ENCODE peak calls at places on chromosomes 12 and 14, in five cellular contexts. E, C, S, F and B are unnamed samples.

GRCh38 chr12:5511644-5512584 is 80.0 kb downstream of the NTF3 start:
- DNase-seq in E (peak), C (peak), S (peak), F (no peak), B (no peak)

GRCh38 chr12:49328816-49329215 is 5.8 kb downstream of the TROAP start:
- DNase-seq in E (no peak), C (no peak), S (no peak), F (no peak), B (no peak)

GRCh38 chr12:116959198-116959460 is 48.4 kb downstream of the FBXW8 start:
- DNase-seq in E (no peak), C (no peak), S (no peak), F (no peak), B (no peak)

GRCh38 chr14:77320238-77320935 is at the start of gene POMT2:
- DNase-seq in E (peak), C (peak), S (peak), F (peak), B (peak)

GRCh38 chr14:99521176-99522024 is 40.2 kb downstream of the CCNK start:
- DNase-seq in E (no peak), C (no peak), S (no peak), F (no peak), B (no peak)

GRCh38 chr12:104566244-104566993 is 109.7 kb downstream of the CHST11 start:
- DNase-seq in E (no peak), C (no peak), S (no peak), F (no peak), B (no peak)

GRCh38 chr14:22995889-22996611 is 13.7 kb upstream of the AJUBA start:
- DNase-seq in E (no peak), C (no peak), S (no peak), F (no peak), B (no peak)

GRCh38 chr12:130954544-130954831 is 781 bp downstream of the ADGRD1 start:
- DNase-seq in E (no peak), C (no peak), S (no peak), F (no peak), B (no peak)

GRCh38 chr14:101559624-101560533 is 1.4 kb upstream of the DIO3 start:
- DNase-seq in E (no peak), C (no peak), S (peak), F (no peak), B (no peak)

GRCh38 chr12:125149160-125150108 is 84.2 kb downstream of the AACS start:
- DNase-seq in E (peak), C (no peak), S (no peak), F (no peak), B (no peak)

GRCh38 chr12:113477171-113477841 is 5.6 kb upstream of the LHX5 start:
- DNase-seq in E (no peak), C (no peak), S (no peak), F (no peak), B (no peak)

GRCh38 chr14:33742166-33742565 is 208.7 kb downstream of the EGLN3 start:
- DNase-seq in E (no peak), C (no peak), S (no peak), F (no peak), B (no peak)

GRCh38 chr12:94678396-94678795 is 28.0 kb upstream of the TMCC3 start:
- DNase-seq in E (no peak), C (no peak), S (no peak), F (no peak), B (no peak)

GRCh38 chr12:108198043-108198442 is 69.0 kb downstream of the WSCD2 start:
- DNase-seq in E (no peak), C (no peak), S (no peak), F (no peak), B (no peak)

GRCh38 chr12:11666131-11666530 is 16.7 kb downstream of the ETV6 start:
- DNase-seq in E (no peak), C (no peak), S (no peak), F (no peak), B (no peak)

GRCh38 chr14:63454863-63455622 is 88.1 kb downstream of the PPP2R5E start:
- DNase-seq in E (no peak), C (peak), S (peak), F (no peak), B (peak)

GRCh38 chr14:81363746-81364400 is 36.3 kb downstream of the STON2 start:
- DNase-seq in E (no peak), C (peak), S (no peak), F (no peak), B (peak)

GRCh38 chr14:60723218-60724079 is 702 bp downstream of the SIX4 start:
- DNase-seq in E (peak), C (no peak), S (peak), F (peak), B (peak)

GRCh38 chr12:46343122-46343852 is 29.3 kb downstream of the SLC38A2 start:
- DNase-seq in E (no peak), C (no peak), S (no peak), F (no peak), B (no peak)

GRCh38 chr14:93619176-93619793 is 169.0 kb downstream of the PRIMA1 start:
- DNase-seq in E (peak), C (peak), S (peak), F (no peak), B (peak)

GRCh38 chr12:2372178-2372577 is 319.4 kb downstream of the CACNA1C start:
- DNase-seq in E (no peak), C (no peak), S (no peak), F (no peak), B (no peak)

GRCh38 chr14:89428556-89429196 is 11.6 kb upstream of the FOXN3 start:
- DNase-seq in E (no peak), C (no peak), S (no peak), F (no peak), B (no peak)

GRCh38 chr12:119780786-119781434 is 96.2 kb downstream of the CIT start:
- DNase-seq in E (peak), C (no peak), S (peak), F (no peak), B (peak)

GRCh38 chr14:36256131-36256801 is 64.2 kb downstream of the MBIP start:
- DNase-seq in E (no peak), C (no peak), S (peak), F (no peak), B (peak)

GRCh38 chr14:20143911-20144310 is 5.3 kb downstream of the OR4N5 start:
- DNase-seq in E (no peak), C (no peak), S (no peak), F (no peak), B (no peak)
- TF ChIP-seq CTCF in E (no peak), C (no peak), S (no peak), F (no peak), B (no peak)

DNA sequence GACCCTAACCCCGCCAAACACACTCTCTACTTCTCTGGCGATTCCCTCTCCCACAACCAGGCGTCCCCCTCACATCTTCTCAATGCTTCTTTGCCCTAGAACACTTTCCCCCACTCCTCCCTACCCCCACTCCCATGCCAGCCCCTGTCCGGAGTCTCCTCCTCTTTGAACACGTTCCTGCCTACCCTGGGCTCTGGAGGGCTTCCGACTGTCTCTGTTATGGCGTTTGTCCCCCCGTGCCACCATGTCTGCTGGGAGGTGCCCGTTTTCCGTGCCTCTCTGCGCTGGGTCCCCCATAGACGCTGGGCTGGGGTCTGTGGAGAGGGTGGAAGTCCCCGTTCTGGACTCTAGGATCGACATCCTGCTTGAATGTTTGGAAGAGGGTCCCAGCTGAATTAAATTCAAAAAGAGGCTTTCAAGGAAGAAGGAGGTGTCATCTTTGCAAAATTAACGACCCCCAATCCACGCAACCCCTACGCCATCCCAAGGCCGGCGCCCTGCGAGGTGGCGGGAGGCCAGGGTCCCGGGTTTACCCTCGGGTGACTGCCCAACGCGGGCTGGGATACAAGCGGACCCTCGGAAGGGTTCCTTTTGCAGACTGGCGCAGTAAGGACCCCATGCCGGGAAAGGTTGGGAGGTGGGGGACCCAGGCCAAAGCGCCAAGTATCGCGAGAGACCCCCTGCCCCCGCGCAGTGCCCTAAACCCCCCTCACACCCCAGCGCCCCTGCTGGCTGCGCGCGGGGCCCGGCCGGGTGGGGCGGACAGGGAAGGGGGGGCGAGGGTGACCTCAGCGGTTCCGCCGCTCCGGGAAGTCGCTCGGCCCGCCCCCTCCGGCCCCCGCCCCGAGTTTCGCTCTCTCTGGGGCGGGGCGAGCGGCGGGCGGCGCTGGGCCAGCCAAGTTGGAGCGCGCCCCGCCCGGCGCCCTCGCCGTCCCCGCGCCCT is 973 bp upstream of the ZBTB42 start:
- DNase-seq in E (peak), C (peak), S (peak), F (peak), B (peak)
- TF ChIP-seq CTCF in E (peak), C (peak), S (peak), F (no peak), B (peak)

DNA sequence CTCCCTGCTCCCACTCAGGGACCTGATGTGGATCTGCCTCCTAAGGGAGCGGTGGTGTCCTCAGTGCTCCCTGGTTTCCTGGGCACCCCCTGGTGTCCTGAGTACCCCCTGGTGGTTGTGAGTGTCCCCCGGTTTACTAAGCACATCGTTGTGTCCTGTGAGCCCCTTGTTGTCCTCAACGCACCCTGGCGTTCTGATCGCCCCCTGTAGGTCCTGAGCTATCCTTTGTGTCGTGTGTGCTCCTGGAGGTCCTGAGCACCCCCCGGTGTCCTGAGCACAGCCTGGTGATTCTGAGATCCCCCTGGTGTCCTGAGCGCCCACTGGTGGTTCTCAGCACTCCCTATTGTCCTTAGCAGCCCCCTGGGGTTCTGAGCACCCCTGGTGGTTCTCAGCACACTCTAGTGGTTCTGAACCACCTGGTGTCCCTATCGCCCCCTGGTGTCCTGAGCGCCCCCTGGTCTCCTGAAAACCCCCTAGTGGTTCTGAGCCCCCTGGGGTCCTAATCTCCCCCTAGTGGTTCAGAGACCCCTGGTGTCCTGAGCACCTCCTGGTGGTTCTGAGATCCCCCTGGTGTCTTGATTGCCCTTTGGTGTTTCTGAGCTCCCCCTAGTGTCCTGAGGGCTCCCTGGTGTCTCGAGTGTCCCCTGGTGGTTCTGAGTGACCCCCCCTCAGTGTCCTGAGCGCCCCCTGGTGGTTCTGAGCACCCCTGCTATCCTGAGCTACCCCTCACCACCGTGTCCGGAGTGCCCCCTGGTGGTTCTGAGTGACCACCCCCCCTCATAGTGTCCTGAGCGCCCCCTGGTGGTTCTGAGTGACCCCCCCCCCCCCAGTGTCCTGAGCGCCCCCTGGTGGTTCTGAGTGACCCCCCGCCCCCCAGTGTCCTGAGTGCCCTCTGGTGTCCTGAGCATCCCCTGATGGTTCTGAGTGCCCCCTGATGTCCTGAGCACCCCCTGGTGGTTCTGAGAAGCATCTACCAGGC is 615.1 kb downstream of the TMEM121 start:
- DNase-seq in E (peak), C (no peak), S (no peak), F (no peak), B (no peak)
- TF ChIP-seq CTCF in E (no peak), C (no peak), S (no peak), F (no peak), B (no peak)

GRCh38 chr12:65074932-65075331 is 46.2 kb downstream of the WIF1 start:
- DNase-seq in E (no peak), C (no peak), S (no peak), F (no peak), B (no peak)
- TF ChIP-seq CTCF in E (no peak), C (no peak), S (no peak), F (no peak), B (peak)